ENCODE peak calls at places on chromosomes 12 and 14, in ten cellular contexts. J is astrocyte of the spinal cord, E is psoas muscle, Y is right atrium auricular region, M is endodermal cell, D is AG10803, B is tibial artery, K is heart right ventricle, I is keratinocyte, V is IMR-90. W is an unnamed sample.

GRCh38 chr12:88029093-88029665 is at the start of gene C12orf50:
- DNase-seq in I (no peak), Y (no peak), M (no peak), J (no peak), V (no peak), E (no peak), K (no peak), B (no peak), D (no peak), W (no peak)

GRCh38 chr12:93729934-93730333 is 52.8 kb downstream of the CRADD start:
- DNase-seq in V (no peak), K (no peak), D (no peak), E (no peak), B (no peak), Y (no peak), J (no peak), I (no peak), M (no peak), W (no peak)

GRCh38 chr14:82447586-82447985 is 913.9 kb upstream of the SEL1L start:
- DNase-seq in V (no peak), I (no peak), Y (no peak), D (no peak), J (no peak), M (no peak), E (no peak), K (no peak), B (no peak), W (peak)

GRCh38 chr12:9935026-9935425 is 2.9 kb upstream of the CLEC2A start:
- DNase-seq in D (no peak), B (no peak), E (no peak), M (no peak), V (no peak), Y (no peak), J (no peak), K (no peak), I (no peak), W (no peak)

GRCh38 chr14:95460647-95461478 is 55.6 kb downstream of the SYNE3 start:
- DNase-seq in D (peak), J (peak), M (peak), E (no peak), K (no peak), Y (no peak), I (peak), B (no peak), V (peak), W (peak)

GRCh38 chr14:30584058-30584630 is 25.2 kb downstream of the G2E3 start:
- DNase-seq in Y (no peak), E (no peak), B (no peak), J (no peak), K (no peak), I (no peak), D (no peak), V (peak), M (no peak), W (no peak)

GRCh38 chr12:1491983-1492697 is 102.2 kb downstream of the FBXL14 start:
- DNase-seq in K (no peak), M (no peak), E (no peak), I (no peak), V (no peak), D (no peak), Y (peak), J (no peak), B (no peak), W (no peak)

GRCh38 chr14:93800038-93800937 is 12.0 kb upstream of the PRIMA1 start:
- DNase-seq in B (no peak), Y (no peak), J (no peak), E (no peak), D (peak), M (no peak), V (no peak), I (no peak), K (no peak), W (no peak)

GRCh38 chr12:49028666-49029275 is 10.2 kb upstream of the PRKAG1 start:
- DNase-seq in B (no peak), M (no peak), V (no peak), Y (no peak), J (no peak), I (no peak), D (no peak), E (no peak), K (no peak), W (no peak)

GRCh38 chr14:96091941-96092411 is 52.8 kb downstream of the C14orf132 start:
- DNase-seq in I (no peak), M (no peak), J (peak), V (no peak), B (peak), D (no peak), E (no peak), K (peak), Y (no peak), W (peak)

GRCh38 chr14:51290132-51290531 is 50.1 kb downstream of the TMX1 start:
- DNase-seq in E (no peak), I (no peak), M (no peak), D (no peak), B (no peak), K (no peak), J (no peak), V (no peak), Y (no peak), W (no peak)

GRCh38 chr14:103402700-103403099 is 17.5 kb downstream of the MARK3 start:
- DNase-seq in E (no peak), M (no peak), V (peak), I (no peak), D (peak), J (peak), B (no peak), Y (no peak), K (no peak), W (peak)

GRCh38 chr14:69093551-69094421 is 59.1 kb downstream of the DCAF5 start:
- DNase-seq in M (peak), V (peak), B (no peak), J (peak), E (no peak), I (no peak), Y (no peak), K (no peak), D (peak), W (peak)

GRCh38 chr12:116502989-116503496 is 56.1 kb upstream of the MAP1LC3B2 start:
- DNase-seq in D (no peak), M (no peak), Y (no peak), E (no peak), V (no peak), B (no peak), J (no peak), I (no peak), K (no peak), W (no peak)

GRCh38 chr12:98951401-98951800 is 306.3 kb downstream of the APAF1 start:
- DNase-seq in V (no peak), Y (no peak), I (no peak), K (no peak), J (no peak), D (no peak), E (no peak), B (no peak), M (no peak), W (no peak)

GRCh38 chr12:52496054-52496453 is 3.0 kb upstream of the KRT6A start:
- DNase-seq in Y (no peak), I (no peak), D (peak), M (no peak), K (no peak), V (no peak), E (no peak), J (no peak), B (no peak), W (no peak)

GRCh38 chr14:97306133-97306784 is 509.1 kb downstream of the VRK1 start:
- DNase-seq in D (no peak), J (peak), B (no peak), M (no peak), E (no peak), Y (no peak), V (no peak), K (no peak), I (no peak), W (no peak)

GRCh38 chr14:22432348-22432976 is 156.6 kb downstream of the DAD1 start:
- DNase-seq in J (peak), E (no peak), K (peak), V (peak), I (peak), B (peak), Y (no peak), D (peak), M (peak), W (peak)

GRCh38 chr14:91286530-91286937 is 42.0 kb upstream of the GPR68 start:
- DNase-seq in D (peak), I (peak), V (peak), K (peak), Y (peak), J (peak), M (peak), E (peak), B (peak), W (peak)

GRCh38 chr12:29148958-29149690 is at the start of gene FAR2:
- DNase-seq in I (no peak), D (peak), B (no peak), K (peak), E (peak), M (peak), Y (no peak), J (peak), V (no peak), W (peak)

GRCh38 chr14:92914087-92914656 is 8.8 kb upstream of the CHGA start:
- DNase-seq in V (peak), Y (no peak), I (no peak), M (peak), J (peak), D (peak), K (peak), B (no peak), E (no peak), W (peak)

GRCh38 chr12:230925-231671 is 17.1 kb upstream of the SLC6A12 start:
- DNase-seq in K (no peak), M (peak), V (no peak), I (no peak), D (no peak), J (no peak), E (no peak), Y (no peak), B (no peak), W (no peak)

GRCh38 chr14:91888641-91889476 is 21.5 kb upstream of the TC2N start:
- DNase-seq in J (no peak), B (no peak), E (no peak), I (no peak), M (no peak), K (no peak), D (no peak), V (peak), Y (no peak), W (no peak)

GRCh38 chr12:4037747-4038312 is 164.6 kb upstream of the PARP11 start:
- DNase-seq in I (no peak), M (peak), B (peak), K (peak), E (no peak), D (peak), V (peak), Y (no peak), J (peak), W (peak)

GRCh38 chr14:67497716-67498115 is 9.2 kb upstream of the TMEM229B start:
- DNase-seq in E (no peak), M (no peak), K (no peak), D (no peak), Y (no peak), I (no peak), B (no peak), J (no peak), V (no peak), W (no peak)

GRCh38 chr14:67372833-67373232 is 12.7 kb downstream of the EIF2S1 start:
- DNase-seq in Y (no peak), J (no peak), V (no peak), E (no peak), I (no peak), M (no peak), D (no peak), B (no peak), K (no peak), W (no peak)

GRCh38 chr12:4148418-4149056 is 125.0 kb upstream of the CCND2 start:
- DNase-seq in Y (no peak), M (peak), B (peak), D (no peak), K (peak), E (peak), I (no peak), J (no peak), V (no peak), W (no peak)

GRCh38 chr12:75823475-75823874 is 208.1 kb downstream of the PHLDA1 start:
- DNase-seq in B (no peak), M (no peak), D (peak), V (no peak), I (no peak), Y (no peak), J (peak), K (no peak), E (no peak), W (no peak)

GRCh38 chr12:75819512-75819911 is 212.1 kb downstream of the PHLDA1 start:
- DNase-seq in D (no peak), J (no peak), M (no peak), Y (no peak), K (no peak), E (no peak), I (no peak), V (no peak), B (no peak), W (no peak)

GRCh38 chr12:75816892-75817291 is 214.7 kb downstream of the PHLDA1 start:
- DNase-seq in B (no peak), I (peak), E (no peak), Y (no peak), J (peak), D (peak), M (no peak), K (no peak), V (peak), W (peak)

GRCh38 chr12:75818863-75819262 is 212.7 kb downstream of the PHLDA1 start:
- DNase-seq in M (no peak), B (no peak), K (no peak), D (peak), J (no peak), V (peak), Y (no peak), E (no peak), I (no peak), W (no peak)

GRCh38 chr12:75820848-75821578 is 210.6 kb downstream of the PHLDA1 start:
- DNase-seq in D (peak), V (peak), B (peak), I (peak), J (peak), E (peak), K (peak), Y (peak), M (no peak), W (peak)
- H3K4me3 ChIP-seq in D (no peak), V (no peak), B (no peak), I (no peak), J (no peak), E (peak), K (no peak), Y (no peak), M (no peak), W (no peak)

GRCh38 chr12:89709157-89709993 is 737 bp upstream of the ATP2B1 start:
- DNase-seq in D (peak), K (peak), I (peak), M (peak), B (peak), V (peak), E (peak), Y (peak), J (peak), W (peak)

GRCh38 chr12:89706551-89707348 is 1.9 kb downstream of the ATP2B1 start:
- DNase-seq in J (peak), E (peak), B (no peak), M (peak), V (peak), K (peak), Y (no peak), I (no peak), D (peak), W (peak)

GRCh38 chr12:89707623-89707991 is 1.0 kb downstream of the ATP2B1 start:
- DNase-seq in K (peak), Y (no peak), E (peak), V (no peak), D (no peak), J (no peak), I (no peak), M (peak), B (peak), W (no peak)

GRCh38 chr12:89708793-89709156 is at the start of gene ATP2B1:
- DNase-seq in M (peak), B (peak), J (peak), E (peak), I (no peak), D (peak), K (peak), V (peak), Y (peak), W (peak)

GRCh38 chr12:89707992-89708792 is 446 bp downstream of the ATP2B1 start:
- DNase-seq in E (peak), M (peak), D (no peak), Y (no peak), B (no peak), J (peak), V (peak), I (no peak), K (peak), W (peak)
- TF ChIP-seq CTCF in E (no peak), M (peak), D (no peak), Y (no peak), B (no peak), J (no peak), V (no peak), I (no peak), K (peak), W (no peak)

DNA sequence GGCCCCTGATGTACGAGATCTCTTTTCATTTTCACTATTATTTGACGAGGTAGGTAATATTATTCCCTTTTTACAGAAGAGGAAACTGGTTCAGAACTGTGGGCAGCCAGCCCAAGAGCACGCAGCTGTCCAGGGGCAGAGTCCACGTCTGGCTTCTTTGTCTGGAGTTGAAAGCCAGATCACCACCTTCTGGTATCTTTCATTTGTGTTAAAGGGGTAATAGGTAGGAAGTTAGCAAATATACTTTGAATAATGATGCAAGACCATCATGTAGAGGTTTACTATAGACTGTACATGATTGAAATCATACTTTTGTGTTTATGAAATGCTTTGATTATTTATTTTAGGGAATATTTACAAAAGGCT is 144.1 kb upstream of the AMIGO2 start:
- DNase-seq in E (peak), I (no peak), B (no peak), Y (no peak), J (peak), V (peak), M (no peak), K (no peak), D (no peak), W (no peak)
- H3K4me3 ChIP-seq in E (peak), I (no peak), B (no peak), Y (no peak), J (no peak), V (no peak), M (peak), K (no peak), D (no peak), W (no peak)

GRCh38 chr12:120317258-120318105 is 10.1 kb downstream of the PLA2G1B start:
- DNase-seq in I (peak), V (peak), M (peak), B (peak), K (peak), D (peak), Y (peak), J (peak), E (peak), W (peak)

GRCh38 chr12:120316798-120317257 is 10.8 kb downstream of the PLA2G1B start:
- DNase-seq in M (no peak), J (no peak), I (no peak), E (no peak), K (no peak), Y (no peak), V (no peak), D (no peak), B (no peak), W (no peak)

GRCh38 chr12:120314220-120314619 is 12.1 kb downstream of the SIRT4 start:
- DNase-seq in B (no peak), D (no peak), E (no peak), Y (no peak), M (peak), I (no peak), V (no peak), J (no peak), K (no peak), W (no peak)
- TF ChIP-seq CTCF in B (no peak), D (peak), E (no peak), Y (no peak), M (peak), I (peak), V (peak), J (peak), K (no peak), W (no peak)

GRCh38 chr12:121626853-121627623 is 708 bp downstream of the ORAI1 start:
- DNase-seq in E (peak), M (peak), Y (peak), K (peak), V (peak), J (peak), I (no peak), D (peak), B (peak), W (peak)

GRCh38 chr12:121628037-121628436 is 1.7 kb downstream of the ORAI1 start:
- DNase-seq in J (no peak), E (no peak), D (no peak), M (no peak), V (no peak), K (no peak), Y (no peak), I (no peak), B (no peak), W (peak)

GRCh38 chr12:121626087-121626852 is at the start of gene ORAI1:
- DNase-seq in V (peak), M (peak), K (peak), J (peak), I (no peak), E (peak), Y (peak), D (peak), B (peak), W (peak)

GRCh38 chr12:121630791-121631190 is 4.5 kb downstream of the ORAI1 start:
- DNase-seq in J (no peak), I (no peak), B (no peak), K (no peak), E (no peak), M (no peak), Y (no peak), D (no peak), V (no peak), W (no peak)

DNA sequence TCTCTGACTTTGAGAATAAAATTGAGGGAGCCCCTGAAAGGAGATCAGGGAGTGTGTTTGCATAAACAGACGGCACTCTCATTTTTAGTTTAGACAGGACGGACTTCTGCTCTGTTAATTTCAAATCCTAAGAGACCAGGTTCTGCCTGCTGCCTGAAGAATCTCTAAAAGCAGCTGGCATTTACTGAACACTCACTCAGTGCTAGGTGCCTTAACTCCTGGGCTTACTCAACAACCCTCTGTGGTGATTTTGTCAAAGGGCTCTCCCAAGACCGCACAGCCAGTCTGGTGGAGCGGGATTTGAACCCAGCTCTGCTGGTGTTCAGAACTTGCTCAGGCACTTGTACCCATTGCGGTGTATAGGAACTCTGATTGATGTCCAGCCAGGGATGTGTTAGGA is 2.2 kb downstream of the ORAI1 start:
- DNase-seq in J (no peak), D (no peak), E (no peak), B (no peak), V (no peak), M (no peak), K (no peak), Y (no peak), I (no peak), W (no peak)
- H3K4me3 ChIP-seq in J (no peak), D (no peak), E (peak), B (no peak), V (no peak), M (peak), K (no peak), Y (peak), I (peak), W (peak)

DNA sequence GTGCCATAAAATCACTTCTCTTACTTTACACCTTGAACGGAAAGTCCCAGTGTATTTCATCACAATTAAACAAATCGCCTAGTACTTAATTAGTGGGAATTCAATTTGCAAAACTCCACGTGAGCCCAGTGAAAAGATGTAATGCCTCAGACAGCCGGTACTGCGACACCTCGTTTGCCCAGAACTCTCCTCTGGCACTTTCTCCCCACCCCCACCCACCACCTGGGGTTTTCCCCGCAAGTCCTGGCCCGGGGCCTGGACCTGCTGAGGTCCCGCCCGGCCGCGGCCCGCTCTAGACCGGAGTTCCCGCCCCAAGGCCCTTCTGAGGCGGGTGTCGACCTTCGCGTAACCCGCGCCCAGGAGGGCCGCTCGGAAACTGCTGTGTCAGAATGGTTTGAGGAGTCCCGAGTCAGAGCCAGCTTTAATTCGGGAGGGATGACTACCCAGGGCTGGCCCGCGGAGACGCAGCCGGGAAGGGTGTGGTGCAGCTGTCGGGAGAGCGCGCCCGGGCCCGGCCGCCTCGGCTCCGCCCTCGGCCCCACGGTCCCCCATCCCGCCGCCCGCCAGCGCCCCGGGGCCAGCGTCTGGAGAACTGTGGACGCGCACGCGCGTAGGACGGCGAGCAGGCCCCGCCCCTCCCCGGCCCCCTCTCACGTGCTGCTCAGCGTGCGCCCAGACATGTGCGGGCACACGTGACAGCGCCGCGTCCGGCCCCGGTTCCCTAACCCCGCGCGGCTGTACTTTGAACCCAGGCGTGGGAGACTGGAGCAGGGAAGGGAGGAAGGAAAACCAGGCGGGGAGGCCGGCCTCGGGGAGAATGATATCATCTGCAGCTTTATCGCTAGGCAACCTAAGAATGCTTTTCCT is 10.8 kb downstream of the BHLHE41 start:
- DNase-seq in E (peak), V (peak), D (peak), M (peak), B (peak), K (peak), J (peak), Y (peak), I (peak), W (peak)
- TF ChIP-seq CTCF in E (peak), V (peak), D (peak), M (peak), B (peak), K (peak), J (peak), Y (peak), I (peak), W (no peak)